ENCODE peak calls at places on chromosomes 3 and 15, in nine cellular contexts. One of them, this sample, is unnamed.

GRCh38 chr15:68278345-68279217 is 1.0 kb downstream of the FEM1B start:
- DNase-seq in PC-3: peak; percentile 42
- DNase-seq in lower lobe of right lung: no peak
- DNase-seq in A549: peak; percentile 86
- DNase-seq in spleen: peak; percentile 21
- DNase-seq in stomach: no peak
- DNase-seq in upper lobe of left lung: no peak
- DNase-seq in hepatocyte: no peak
- DNase-seq in adrenal gland: peak; percentile 51
- DNase-seq in this sample: no peak

GRCh38 chr3:101824691-101825090 is 24.6 kb upstream of the NFKBIZ start:
- DNase-seq in spleen: no peak
- DNase-seq in PC-3: no peak
- DNase-seq in A549: no peak
- DNase-seq in lower lobe of right lung: no peak
- DNase-seq in upper lobe of left lung: no peak
- DNase-seq in adrenal gland: no peak
- DNase-seq in stomach: no peak
- DNase-seq in hepatocyte: no peak
- DNase-seq in this sample: no peak

GRCh38 chr3:53192608-53193007 is 31.6 kb downstream of the PRKCD start:
- DNase-seq in hepatocyte: no peak
- DNase-seq in stomach: no peak
- DNase-seq in PC-3: no peak
- DNase-seq in lower lobe of right lung: no peak
- DNase-seq in adrenal gland: no peak
- DNase-seq in upper lobe of left lung: no peak
- DNase-seq in A549: no peak
- DNase-seq in spleen: peak; percentile 80
- DNase-seq in this sample: no peak

GRCh38 chr3:25137606-25138005 is 290.5 kb upstream of the RARB start:
- DNase-seq in spleen: no peak
- DNase-seq in A549: no peak
- DNase-seq in PC-3: no peak
- DNase-seq in adrenal gland: no peak
- DNase-seq in stomach: no peak
- DNase-seq in lower lobe of right lung: no peak
- DNase-seq in hepatocyte: no peak
- DNase-seq in upper lobe of left lung: no peak
- DNase-seq in this sample: no peak

GRCh38 chr15:86336051-86336788 is 256.5 kb downstream of the AGBL1 start:
- DNase-seq in upper lobe of left lung: no peak
- DNase-seq in PC-3: peak; percentile 67
- DNase-seq in A549: no peak
- DNase-seq in spleen: no peak
- DNase-seq in adrenal gland: no peak
- DNase-seq in hepatocyte: no peak
- DNase-seq in lower lobe of right lung: no peak
- DNase-seq in stomach: no peak
- DNase-seq in this sample: no peak

GRCh38 chr3:31091748-31092147 is 197.3 kb upstream of the GADL1 start:
- DNase-seq in PC-3: no peak
- DNase-seq in upper lobe of left lung: no peak
- DNase-seq in hepatocyte: no peak
- DNase-seq in lower lobe of right lung: no peak
- DNase-seq in adrenal gland: no peak
- DNase-seq in spleen: no peak
- DNase-seq in stomach: no peak
- DNase-seq in A549: no peak
- DNase-seq in this sample: no peak

GRCh38 chr3:52321481-52321880 is 5.4 kb downstream of the DNAH1 start:
- DNase-seq in A549: no peak
- DNase-seq in stomach: no peak
- DNase-seq in lower lobe of right lung: no peak
- DNase-seq in PC-3: no peak
- DNase-seq in upper lobe of left lung: no peak
- DNase-seq in hepatocyte: no peak
- DNase-seq in adrenal gland: no peak
- DNase-seq in spleen: no peak
- DNase-seq in this sample: no peak

GRCh38 chr3:158568784-158569183 is 2.2 kb upstream of the MLF1 start:
- DNase-seq in PC-3: peak; percentile 49
- DNase-seq in adrenal gland: no peak
- DNase-seq in spleen: no peak
- DNase-seq in A549: no peak
- DNase-seq in hepatocyte: no peak
- DNase-seq in stomach: no peak
- DNase-seq in upper lobe of left lung: no peak
- DNase-seq in lower lobe of right lung: no peak
- DNase-seq in this sample: no peak

GRCh38 chr3:177150970-177151627 is 46.2 kb downstream of the TBL1XR1 start:
- DNase-seq in hepatocyte: peak; percentile 28
- DNase-seq in upper lobe of left lung: no peak
- DNase-seq in stomach: no peak
- DNase-seq in adrenal gland: no peak
- DNase-seq in A549: peak; percentile 7
- DNase-seq in PC-3: peak; percentile 92
- DNase-seq in lower lobe of right lung: no peak
- DNase-seq in spleen: no peak
- DNase-seq in this sample: peak; percentile 21

GRCh38 chr3:117202415-117202814 is 492.8 kb downstream of the TUSC7 start:
- DNase-seq in PC-3: no peak
- DNase-seq in lower lobe of right lung: no peak
- DNase-seq in stomach: no peak
- DNase-seq in spleen: no peak
- DNase-seq in adrenal gland: peak; percentile 10
- DNase-seq in upper lobe of left lung: no peak
- DNase-seq in hepatocyte: no peak
- DNase-seq in A549: no peak
- DNase-seq in this sample: no peak

GRCh38 chr3:144743325-144743724 is 771.7 kb downstream of the DIPK2A start:
- DNase-seq in stomach: no peak
- DNase-seq in adrenal gland: no peak
- DNase-seq in upper lobe of left lung: no peak
- DNase-seq in spleen: no peak
- DNase-seq in PC-3: no peak
- DNase-seq in A549: no peak
- DNase-seq in hepatocyte: no peak
- DNase-seq in lower lobe of right lung: no peak
- DNase-seq in this sample: no peak

GRCh38 chr3:141779667-141780066 is 16.5 kb downstream of the GRK7 start:
- DNase-seq in upper lobe of left lung: no peak
- DNase-seq in A549: no peak
- DNase-seq in spleen: no peak
- DNase-seq in PC-3: no peak
- DNase-seq in lower lobe of right lung: no peak
- DNase-seq in stomach: no peak
- DNase-seq in hepatocyte: no peak
- DNase-seq in adrenal gland: no peak
- DNase-seq in this sample: no peak

GRCh38 chr3:147360936-147361670 is 45.2 kb downstream of the ZIC4 start:
- DNase-seq in stomach: no peak
- DNase-seq in lower lobe of right lung: no peak
- DNase-seq in spleen: no peak
- DNase-seq in adrenal gland: no peak
- DNase-seq in upper lobe of left lung: peak; percentile 50
- DNase-seq in PC-3: no peak
- DNase-seq in A549: no peak
- DNase-seq in hepatocyte: peak; percentile 29
- DNase-seq in this sample: no peak

GRCh38 chr3:71989165-71989564 is 204.2 kb upstream of the PROK2 start:
- DNase-seq in PC-3: peak; percentile 40
- DNase-seq in hepatocyte: no peak
- DNase-seq in spleen: no peak
- DNase-seq in lower lobe of right lung: no peak
- DNase-seq in A549: peak; percentile 37
- DNase-seq in adrenal gland: no peak
- DNase-seq in upper lobe of left lung: no peak
- DNase-seq in stomach: no peak
- DNase-seq in this sample: no peak

DNA sequence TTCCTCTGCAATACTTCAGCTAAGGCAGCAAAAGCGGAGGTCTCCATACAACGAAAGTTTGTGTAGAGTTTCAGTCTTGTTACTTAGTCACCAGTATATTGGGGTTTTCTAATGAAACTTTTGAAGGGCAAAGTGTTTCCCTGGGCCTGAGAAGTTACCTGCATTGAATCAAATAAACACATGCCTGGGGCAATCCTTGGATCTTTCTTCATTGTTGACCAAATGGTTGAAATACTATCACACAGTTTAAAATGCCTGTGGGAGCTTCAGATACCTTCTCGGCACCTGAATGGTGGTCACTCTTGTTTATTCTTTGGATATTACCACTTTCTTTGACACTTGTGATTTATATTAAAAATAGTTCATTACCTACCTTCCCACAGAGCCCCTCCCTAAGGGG is 988 bp upstream of the CHSY1 start:
- DNase-seq in spleen: no peak
- DNase-seq in adrenal gland: no peak
- DNase-seq in stomach: no peak
- DNase-seq in lower lobe of right lung: no peak
- DNase-seq in PC-3: peak; percentile 15
- DNase-seq in A549: no peak
- DNase-seq in upper lobe of left lung: no peak
- DNase-seq in hepatocyte: no peak
- DNase-seq in this sample: no peak
- H3K27ac ChIP-seq in spleen: peak overlapping the region; percentile 93
- H3K27ac ChIP-seq in adrenal gland: peak overlapping the region; percentile 85
- H3K27ac ChIP-seq in stomach: peak overlapping the region; percentile 90
- H3K27ac ChIP-seq in lower lobe of right lung: peak overlapping the region; percentile 86
- H3K27ac ChIP-seq in PC-3: no peak overlapping the region
- H3K27ac ChIP-seq in A549: peak overlapping the region; percentile 92
- H3K27ac ChIP-seq in upper lobe of left lung: peak overlapping the region; percentile 89
- H3K27ac ChIP-seq in hepatocyte: peak overlapping the region; percentile 93
- H3K27ac ChIP-seq in this sample: no peak overlapping the region

GRCh38 chr15:98692213-98692612 is 43.9 kb downstream of the IGF1R start:
- DNase-seq in PC-3: no peak
- DNase-seq in adrenal gland: no peak
- DNase-seq in lower lobe of right lung: no peak
- DNase-seq in spleen: no peak
- DNase-seq in stomach: no peak
- DNase-seq in upper lobe of left lung: no peak
- DNase-seq in hepatocyte: no peak
- DNase-seq in A549: no peak
- DNase-seq in this sample: no peak
- H3K4me1 ChIP-seq in PC-3: no peaks in the 10 kb centered on the region
- H3K4me1 ChIP-seq in adrenal gland: peaks cover 72% of the 10 kb centered on the region
- H3K4me1 ChIP-seq in lower lobe of right lung: peaks cover 40% of the 10 kb centered on the region
- H3K4me1 ChIP-seq in spleen: peaks cover 4% of the 10 kb centered on the region
- H3K4me1 ChIP-seq in stomach: peaks cover 88% of the 10 kb centered on the region
- H3K4me1 ChIP-seq in upper lobe of left lung: peaks cover 41% of the 10 kb centered on the region
- H3K4me1 ChIP-seq in hepatocyte: peaks cover 4% of the 10 kb centered on the region
- H3K4me1 ChIP-seq in A549: peaks cover 86% of the 10 kb centered on the region
- H3K4me1 ChIP-seq in this sample: peaks cover 34% of the 10 kb centered on the region

GRCh38 chr3:161475905-161476304 is 20.7 kb upstream of the OTOL1 start:
- DNase-seq in adrenal gland: peak; percentile 65
- DNase-seq in PC-3: peak; percentile 77
- DNase-seq in upper lobe of left lung: no peak
- DNase-seq in hepatocyte: peak; percentile 26
- DNase-seq in stomach: no peak
- DNase-seq in spleen: no peak
- DNase-seq in A549: peak; percentile 45
- DNase-seq in lower lobe of right lung: no peak
- DNase-seq in this sample: no peak
- TF ChIP-seq CTCF in adrenal gland: no peak
- TF ChIP-seq CTCF in PC-3: no peak
- TF ChIP-seq CTCF in upper lobe of left lung: no peak
- TF ChIP-seq CTCF in hepatocyte: no peak
- TF ChIP-seq CTCF in stomach: no peak
- TF ChIP-seq CTCF in spleen: no peak
- TF ChIP-seq CTCF in A549: no peak
- TF ChIP-seq CTCF in lower lobe of right lung: no peak
- TF ChIP-seq CTCF in this sample: no peak

DNA sequence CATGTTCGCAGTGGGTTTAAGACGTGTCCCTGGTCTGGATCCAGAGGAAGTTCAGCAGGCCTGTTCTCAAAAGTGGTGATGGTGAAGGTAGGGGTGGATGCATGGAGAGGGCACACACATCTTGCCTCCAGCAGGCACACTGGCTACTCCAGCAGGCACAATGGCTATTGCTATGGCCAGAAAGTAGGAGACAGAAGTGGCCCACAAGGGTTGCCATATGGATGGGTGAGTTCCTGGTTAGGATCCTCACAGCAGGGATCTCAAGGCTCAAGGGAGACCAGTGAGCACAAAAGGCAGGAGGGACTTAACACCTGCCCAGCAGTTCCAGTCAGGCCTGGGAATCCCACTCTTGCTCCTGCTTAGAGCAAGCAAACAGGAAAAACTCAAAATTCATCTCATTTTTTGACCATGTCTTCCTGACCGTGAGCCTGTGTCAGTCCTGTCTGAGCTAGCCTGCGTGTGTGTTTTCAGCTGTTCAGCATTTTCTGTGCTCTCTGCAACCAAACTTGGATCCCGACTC is 107.8 kb downstream of the LRIG1 start:
- DNase-seq in hepatocyte: no peak
- DNase-seq in lower lobe of right lung: no peak
- DNase-seq in spleen: no peak
- DNase-seq in PC-3: no peak
- DNase-seq in stomach: no peak
- DNase-seq in A549: no peak
- DNase-seq in upper lobe of left lung: no peak
- DNase-seq in adrenal gland: no peak
- DNase-seq in this sample: no peak
- H3K27ac ChIP-seq in hepatocyte: no peak overlapping the region
- H3K27ac ChIP-seq in lower lobe of right lung: no peak overlapping the region
- H3K27ac ChIP-seq in spleen: peak overlapping the region; percentile 67
- H3K27ac ChIP-seq in PC-3: no peak overlapping the region
- H3K27ac ChIP-seq in stomach: peak overlapping the region; percentile 50
- H3K27ac ChIP-seq in A549: no peak overlapping the region
- H3K27ac ChIP-seq in upper lobe of left lung: no peak overlapping the region
- H3K27ac ChIP-seq in adrenal gland: no peak overlapping the region
- H3K27ac ChIP-seq in this sample: peak overlapping the region; percentile 57

GRCh38 chr15:79919749-79920511 is 23.1 kb upstream of the MTHFS start:
- DNase-seq in PC-3: no peak
- DNase-seq in adrenal gland: no peak
- DNase-seq in stomach: no peak
- DNase-seq in A549: no peak
- DNase-seq in upper lobe of left lung: no peak
- DNase-seq in hepatocyte: peak; percentile 17
- DNase-seq in lower lobe of right lung: no peak
- DNase-seq in spleen: no peak
- DNase-seq in this sample: no peak
- H3K4me1 ChIP-seq in PC-3: peaks cover 4% of the 10 kb centered on the region
- H3K4me1 ChIP-seq in adrenal gland: peaks cover 5% of the 10 kb centered on the region
- H3K4me1 ChIP-seq in stomach: peaks cover 15% of the 10 kb centered on the region
- H3K4me1 ChIP-seq in A549: no peaks in the 10 kb centered on the region
- H3K4me1 ChIP-seq in upper lobe of left lung: peaks cover 14% of the 10 kb centered on the region
- H3K4me1 ChIP-seq in hepatocyte: peaks cover 36% of the 10 kb centered on the region
- H3K4me1 ChIP-seq in lower lobe of right lung: peaks cover 6% of the 10 kb centered on the region
- H3K4me1 ChIP-seq in spleen: peaks cover 7% of the 10 kb centered on the region
- H3K4me1 ChIP-seq in this sample: peaks cover 11% of the 10 kb centered on the region

This sample was measured in CD8-positive, alpha-beta T cell.